ENCODE peak calls at places on chromosomes 7 and 10, in four cellular contexts. One of them, this sample, is unnamed.

GRCh38 chr7:116954443-116954838 is 1.1 kb downstream of the ST7 start:
- DNase-seq in K562: no peak
- DNase-seq in HepG2: no peak
- DNase-seq in GM12878: no peak
- DNase-seq in this sample: no peak

GRCh38 chr7:46554688-46555422 is 633.8 kb upstream of the IGFBP3 start:
- DNase-seq in HepG2: no peak
- DNase-seq in K562: no peak
- DNase-seq in GM12878: no peak
- DNase-seq in this sample: no peak

GRCh38 chr7:124722292-124722691 is 43.3 kb downstream of the GPR37 start:
- DNase-seq in GM12878: no peak
- DNase-seq in K562: no peak
- DNase-seq in HepG2: no peak
- DNase-seq in this sample: no peak

GRCh38 chr10:78007172-78007571 is 22.1 kb downstream of the POLR3A start:
- DNase-seq in GM12878: no peak
- DNase-seq in HepG2: no peak
- DNase-seq in K562: no peak
- DNase-seq in this sample: no peak

GRCh38 chr7:50656141-50656895 is 91.1 kb upstream of the DDC start:
- DNase-seq in HepG2: no peak
- DNase-seq in K562: no peak
- DNase-seq in GM12878: no peak
- DNase-seq in this sample: no peak

GRCh38 chr10:111126981-111127848 is 50.4 kb downstream of the ADRA2A start:
- DNase-seq in K562: no peak
- DNase-seq in GM12878: no peak
- DNase-seq in HepG2: no peak
- DNase-seq in this sample: no peak

GRCh38 chr10:104317195-104318095 is 20.8 kb downstream of the ITPRIP start:
- DNase-seq in K562: no peak
- DNase-seq in HepG2: no peak
- DNase-seq in GM12878: no peak
- DNase-seq in this sample: no peak

GRCh38 chr7:139798221-139798620 is 20.4 kb upstream of the HIPK2 start:
- DNase-seq in GM12878: peak; percentile 39
- DNase-seq in K562: no peak
- DNase-seq in HepG2: no peak
- DNase-seq in this sample: no peak

GRCh38 chr7:143229054-143229790 is 7.4 kb downstream of the TAS2R40 start:
- DNase-seq in HepG2: no peak
- DNase-seq in K562: no peak
- DNase-seq in GM12878: no peak
- DNase-seq in this sample: peak; percentile 28

GRCh38 chr7:55572378-55573233 is at the start of gene VOPP1:
- DNase-seq in GM12878: no peak
- DNase-seq in K562: peak; percentile 94
- DNase-seq in HepG2: peak; percentile 35
- DNase-seq in this sample: peak; percentile 69

GRCh38 chr7:39595102-39595620 is 28.2 kb upstream of the RALA start:
- DNase-seq in K562: no peak
- DNase-seq in GM12878: no peak
- DNase-seq in HepG2: peak; percentile 16
- DNase-seq in this sample: no peak

GRCh38 chr10:72221278-72221677 is 5.2 kb upstream of the ASCC1 start:
- DNase-seq in GM12878: no peak
- DNase-seq in HepG2: no peak
- DNase-seq in K562: no peak
- DNase-seq in this sample: no peak

GRCh38 chr10:26430641-26431163 is 7.4 kb upstream of the APBB1IP start:
- DNase-seq in HepG2: no peak
- DNase-seq in GM12878: peak; percentile 91
- DNase-seq in K562: no peak
- DNase-seq in this sample: no peak

GRCh38 chr7:105637755-105638154 is 56.5 kb upstream of the EFCAB10 start:
- DNase-seq in GM12878: no peak
- DNase-seq in HepG2: no peak
- DNase-seq in K562: no peak
- DNase-seq in this sample: no peak

GRCh38 chr10:30114871-30115270 is 55.5 kb upstream of the JCAD start:
- DNase-seq in HepG2: no peak
- DNase-seq in K562: no peak
- DNase-seq in GM12878: no peak
- DNase-seq in this sample: no peak

GRCh38 chr10:44310762-44311562 is 73.9 kb downstream of the CXCL12 start:
- DNase-seq in GM12878: no peak
- DNase-seq in K562: peak; percentile 93
- DNase-seq in HepG2: no peak
- DNase-seq in this sample: peak; percentile 89

GRCh38 chr10:86315543-86315942 is 51.1 kb downstream of the GRID1 start:
- DNase-seq in GM12878: no peak
- DNase-seq in HepG2: no peak
- DNase-seq in K562: no peak
- DNase-seq in this sample: no peak

GRCh38 chr7:6658618-6659345 is 21.7 kb downstream of the ZNF316 start:
- DNase-seq in K562: no peak
- DNase-seq in GM12878: no peak
- DNase-seq in HepG2: no peak
- DNase-seq in this sample: peak; percentile 11

GRCh38 chr7:149000961-149001360 is 27.3 kb downstream of the PDIA4 start:
- DNase-seq in GM12878: no peak
- DNase-seq in K562: no peak
- DNase-seq in HepG2: no peak
- DNase-seq in this sample: no peak

GRCh38 chr10:79385804-79386531 is 38.7 kb downstream of the PPIF start:
- DNase-seq in K562: no peak
- DNase-seq in GM12878: no peak
- DNase-seq in HepG2: no peak
- DNase-seq in this sample: peak; percentile 68

GRCh38 chr7:88111136-88111748 is 108.6 kb downstream of the SRI start:
- DNase-seq in HepG2: peak; percentile 35
- DNase-seq in K562: peak; percentile 25
- DNase-seq in GM12878: no peak
- DNase-seq in this sample: no peak

GRCh38 chr10:61907011-61907410 is 5.5 kb downstream of the ARID5B start:
- DNase-seq in K562: no peak
- DNase-seq in HepG2: no peak
- DNase-seq in GM12878: no peak
- DNase-seq in this sample: no peak

GRCh38 chr10:58776613-58777318 is 264.1 kb downstream of the BICC1 start:
- DNase-seq in K562: no peak
- DNase-seq in GM12878: no peak
- DNase-seq in HepG2: no peak
- DNase-seq in this sample: no peak

GRCh38 chr10:107548301-107548700 is 383.8 kb upstream of the SORCS1 start:
- DNase-seq in K562: no peak
- DNase-seq in HepG2: no peak
- DNase-seq in GM12878: no peak
- DNase-seq in this sample: peak; percentile 29

GRCh38 chr10:17578603-17579002 is 38.6 kb downstream of the HACD1 start:
- DNase-seq in GM12878: no peak
- DNase-seq in HepG2: no peak
- DNase-seq in K562: peak; percentile 36
- DNase-seq in this sample: no peak

GRCh38 chr10:94412439-94412838 is 10.1 kb downstream of the TBC1D12 start:
- DNase-seq in GM12878: no peak
- DNase-seq in K562: no peak
- DNase-seq in HepG2: no peak
- DNase-seq in this sample: no peak

GRCh38 chr7:92835140-92835850 is 1.1 kb downstream of the CDK6 start:
- DNase-seq in K562: peak; percentile 68
- DNase-seq in HepG2: peak; percentile 87
- DNase-seq in GM12878: no peak
- DNase-seq in this sample: peak; percentile 76

GRCh38 chr10:1540144-1540543 is 197.2 kb downstream of the ADARB2 start:
- DNase-seq in GM12878: no peak
- DNase-seq in HepG2: no peak
- DNase-seq in K562: no peak
- DNase-seq in this sample: peak; percentile 3

GRCh38 chr7:74289660-74290589 is 718 bp downstream of the CLIP2 start:
- DNase-seq in K562: peak; percentile 72
- DNase-seq in GM12878: no peak
- DNase-seq in HepG2: no peak
- DNase-seq in this sample: no peak

GRCh38 chr10:72653383-72654096 is 27.7 kb upstream of the MICU1 start:
- DNase-seq in HepG2: no peak
- DNase-seq in K562: no peak
- DNase-seq in GM12878: no peak
- DNase-seq in this sample: no peak

GRCh38 chr7:159211540-159212182 is 67.0 kb upstream of the VIPR2 start:
- DNase-seq in K562: no peak
- DNase-seq in HepG2: no peak
- DNase-seq in GM12878: no peak
- DNase-seq in this sample: no peak
- TF ChIP-seq CREM in K562: no peak
- TF ChIP-seq CREM in HepG2: no peak
- TF ChIP-seq CREM in GM12878: no peak
- TF ChIP-seq CREM in this sample: no peak

DNA sequence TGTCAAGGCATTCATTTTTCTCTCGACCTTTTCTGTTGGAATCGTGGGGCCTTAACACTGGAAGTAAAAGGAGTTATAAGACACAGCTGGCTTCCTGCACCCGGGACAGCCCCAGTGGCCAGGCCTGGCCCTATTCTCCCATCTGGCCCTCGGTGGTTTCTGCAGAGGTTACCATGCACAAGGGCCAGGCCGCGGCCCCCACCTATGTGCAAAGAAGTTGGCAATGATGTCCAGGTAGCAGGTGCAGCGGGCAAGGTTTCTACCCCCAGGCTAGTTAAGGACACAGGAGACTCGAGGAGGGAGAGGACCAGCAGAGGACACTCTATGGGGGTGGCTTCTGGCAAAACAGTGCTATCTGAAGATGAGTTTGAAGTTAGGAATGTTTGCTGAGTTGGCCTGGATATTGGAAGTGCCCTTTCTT is 97.3 kb downstream of the LHPP start:
- DNase-seq in GM12878: no peak
- DNase-seq in HepG2: no peak
- DNase-seq in K562: no peak
- DNase-seq in this sample: no peak
- TF ChIP-seq SP1 in GM12878: no peak
- TF ChIP-seq SP1 in HepG2: no peak
- TF ChIP-seq SP1 in K562: no peak
- TF ChIP-seq SP1 in this sample: no peak

GRCh38 chr7:5429857-5430611 is 6.4 kb upstream of the TNRC18 start:
- DNase-seq in HepG2: no peak
- DNase-seq in GM12878: no peak
- DNase-seq in K562: no peak
- DNase-seq in this sample: no peak
- TF ChIP-seq CREM in HepG2: no peak
- TF ChIP-seq CREM in GM12878: no peak
- TF ChIP-seq CREM in K562: no peak
- TF ChIP-seq CREM in this sample: no peak

DNA sequence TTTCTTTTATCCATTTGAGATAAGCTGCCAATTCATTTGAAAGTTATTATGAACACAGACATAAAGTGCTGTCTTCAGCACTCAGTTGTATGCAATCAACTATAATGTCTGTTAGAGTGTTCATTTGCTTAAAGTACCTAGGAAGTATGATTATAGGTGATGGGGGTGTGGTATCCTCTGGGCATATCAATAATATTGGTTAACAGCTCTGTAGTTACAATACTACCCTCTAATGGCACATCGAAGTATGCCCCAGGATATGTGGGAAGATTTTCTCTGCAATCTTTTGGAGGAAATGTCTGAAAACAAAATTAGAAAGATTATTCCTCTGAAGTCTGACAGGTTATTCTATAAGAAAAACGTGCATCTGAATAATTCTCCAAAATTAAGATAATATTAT is 429.7 kb downstream of the ARL4A start:
- DNase-seq in HepG2: peak; percentile 35
- DNase-seq in GM12878: no peak
- DNase-seq in K562: no peak
- DNase-seq in this sample: no peak
- TF ChIP-seq SP1 in HepG2: no peak
- TF ChIP-seq SP1 in GM12878: no peak
- TF ChIP-seq SP1 in K562: no peak
- TF ChIP-seq SP1 in this sample: no peak

GRCh38 chr10:69668722-69669121 is 38.7 kb downstream of the FAM241B start:
- DNase-seq in K562: no peak
- DNase-seq in HepG2: no peak
- DNase-seq in GM12878: no peak
- DNase-seq in this sample: no peak
- TF ChIP-seq CREM in K562: no peak
- TF ChIP-seq CREM in HepG2: no peak
- TF ChIP-seq CREM in GM12878: no peak
- TF ChIP-seq CREM in this sample: no peak

DNA sequence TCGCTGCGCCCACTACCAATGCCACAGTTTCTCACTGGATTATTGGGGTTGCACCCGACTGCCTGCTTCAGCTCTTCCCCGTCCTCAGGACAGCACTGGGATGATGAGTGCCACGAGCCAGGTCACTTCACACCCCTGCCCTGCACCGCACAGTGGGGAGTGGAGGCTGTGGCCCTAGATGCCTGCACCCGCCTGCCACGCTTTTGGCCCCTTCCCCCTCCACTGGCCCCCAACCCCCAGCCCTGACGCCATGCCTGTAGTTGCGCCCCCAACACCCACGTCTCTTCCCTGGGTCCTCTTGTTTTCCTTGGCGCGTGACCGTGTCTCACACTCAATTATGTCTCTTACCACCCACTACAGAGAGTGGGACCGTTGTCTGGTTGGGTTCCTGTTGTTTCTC is 134.3 kb downstream of the VIPR2 start:
- DNase-seq in K562: no peak
- DNase-seq in GM12878: no peak
- DNase-seq in HepG2: no peak
- DNase-seq in this sample: no peak
- TF ChIP-seq SP1 in K562: no peak
- TF ChIP-seq SP1 in GM12878: no peak
- TF ChIP-seq SP1 in HepG2: no peak
- TF ChIP-seq SP1 in this sample: no peak

DNA sequence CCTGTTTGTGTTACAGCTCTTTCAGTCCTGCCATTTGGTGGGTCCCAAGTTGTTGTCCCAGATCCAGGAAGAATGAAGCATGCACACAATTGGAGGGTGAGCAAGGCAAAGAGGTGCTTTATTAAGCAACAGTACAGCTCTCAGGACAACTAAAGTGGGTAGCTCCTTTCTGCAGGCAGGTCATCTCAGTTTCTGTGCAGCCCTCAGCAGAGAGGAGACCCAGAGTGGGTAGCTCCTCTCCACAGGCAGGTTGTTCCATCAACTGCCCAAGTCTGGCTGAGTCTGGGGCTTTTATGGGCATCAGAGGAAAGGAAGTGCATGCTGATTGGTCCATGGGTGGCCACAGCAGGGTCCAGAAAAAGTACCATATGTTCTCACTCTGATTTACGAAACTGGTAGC is 624.5 kb downstream of the LRMDA start:
- DNase-seq in K562: no peak
- DNase-seq in GM12878: no peak
- DNase-seq in HepG2: no peak
- DNase-seq in this sample: no peak
- TF ChIP-seq CREM in K562: no peak
- TF ChIP-seq CREM in GM12878: no peak
- TF ChIP-seq CREM in HepG2: no peak
- TF ChIP-seq CREM in this sample: no peak